ENCODE peak calls at places on chromosomes 7 and 10, in five cellular contexts. D, K, B, P and J are unnamed samples.
A peak's percentile ranks its signal among the peaks of the same experiment; 100 is the strongest.

GRCh38 chr10:89392974-89393373 is 551 bp downstream of the IFIT1 start:
- DNase-seq in K (no peak), B (no peak), P (peak; percentile 28), D (no peak), J (no peak)

GRCh38 chr10:131874991-131875451 is 25.8 kb upstream of the PPP2R2D start:
- DNase-seq in D (peak; percentile 25), B (peak; percentile 74), P (peak; percentile 72), K (peak; percentile 48), J (peak; percentile 88)

GRCh38 chr7:134565643-134566136 is 16.8 kb downstream of the AKR1B15 start:
- DNase-seq in K (no peak), D (no peak), P (no peak), B (peak; percentile 27), J (no peak)

GRCh38 chr7:119842786-119843185 is 430.2 kb upstream of the KCND2 start:
- DNase-seq in D (no peak), P (no peak), B (no peak), K (no peak), J (no peak)

GRCh38 chr10:24463683-24464426 is 254.9 kb downstream of the KIAA1217 start:
- DNase-seq in P (peak; percentile 48), K (no peak), B (peak; percentile 47), D (no peak), J (no peak)

GRCh38 chr7:133310232-133310852 is 57.5 kb downstream of the EXOC4 start:
- DNase-seq in P (no peak), D (no peak), K (no peak), B (no peak), J (no peak)

GRCh38 chr10:43200538-43201390 is 62.5 kb downstream of the CSGALNACT2 start:
- DNase-seq in D (no peak), B (no peak), P (no peak), K (no peak), J (peak; percentile 25)

GRCh38 chr10:28254290-28254985 is 48.4 kb downstream of the MPP7 start:
- DNase-seq in P (no peak), B (peak; percentile 24), K (peak; percentile 75), D (no peak), J (no peak)

GRCh38 chr7:46494026-46494425 is 573.0 kb upstream of the IGFBP3 start:
- DNase-seq in D (no peak), P (no peak), K (no peak), B (no peak), J (no peak)

GRCh38 chr7:107125475-107125874 is 43.3 kb upstream of the HBP1 start:
- DNase-seq in K (no peak), P (no peak), D (no peak), B (no peak), J (no peak)

GRCh38 chr7:78712111-78712510 is 741.4 kb downstream of the MAGI2 start:
- DNase-seq in B (no peak), K (no peak), D (no peak), P (no peak), J (no peak)

GRCh38 chr7:113796557-113796956 is 122.3 kb downstream of the PPP1R3A start:
- DNase-seq in D (no peak), K (no peak), B (no peak), P (no peak), J (no peak)

GRCh38 chr7:42214063-42214679 is 22.8 kb downstream of the GLI3 start:
- DNase-seq in P (no peak), B (no peak), D (no peak), K (no peak), J (no peak)

GRCh38 chr7:132377043-132377442 is 199.2 kb downstream of the PLXNA4 start:
- DNase-seq in P (no peak), B (no peak), K (no peak), D (no peak), J (no peak)

GRCh38 chr10:1663226-1663625 is 74.1 kb downstream of the ADARB2 start:
- DNase-seq in B (no peak), D (no peak), P (no peak), K (no peak), J (no peak)

GRCh38 chr10:44689368-44689767 is 221.8 kb upstream of the TMEM72 start:
- DNase-seq in K (no peak), P (no peak), B (no peak), D (no peak), J (no peak)

GRCh38 chr7:141562543-141562942 is 11.3 kb downstream of the AGK start:
- DNase-seq in D (no peak), P (no peak), B (no peak), K (no peak), J (no peak)

GRCh38 chr10:59675812-59676211 is 33.8 kb downstream of the SLC16A9 start:
- DNase-seq in D (no peak), P (no peak), K (no peak), B (no peak), J (no peak)

GRCh38 chr10:88082391-88082790 is 219.0 kb downstream of the PTEN start:
- DNase-seq in D (no peak), P (no peak), B (no peak), K (no peak), J (no peak)
- H3K4me3 ChIP-seq in D (no peak overlapping the region), P (no peak overlapping the region), B (no peak overlapping the region), K (no peak overlapping the region), J (no peak overlapping the region)

DNA sequence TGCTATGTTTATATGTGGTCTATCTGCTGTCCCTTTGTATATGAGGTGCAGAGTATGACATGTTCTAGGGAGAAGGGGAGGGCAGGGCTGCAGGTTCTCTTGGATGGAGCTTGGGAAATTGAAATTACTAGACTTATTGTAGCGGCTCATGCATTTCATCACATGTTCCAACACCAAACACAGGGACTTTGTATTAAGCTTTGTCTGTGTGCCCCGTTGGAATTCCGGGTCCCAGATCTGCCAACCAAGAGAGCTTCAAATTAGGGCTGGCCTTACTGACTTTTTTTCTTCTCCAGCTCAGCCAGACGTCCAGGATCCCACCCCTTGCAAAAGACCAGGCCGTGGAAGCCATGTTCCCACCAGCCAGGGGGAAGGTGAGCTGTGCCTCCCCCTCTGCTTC is 3.4 kb downstream of the ZNF789 start:
- DNase-seq in D (no peak), K (no peak), P (no peak), B (no peak), J (no peak)
- TF ChIP-seq CTCF in D (no peak), K (no peak), P (no peak), B (no peak), J (no peak)

DNA sequence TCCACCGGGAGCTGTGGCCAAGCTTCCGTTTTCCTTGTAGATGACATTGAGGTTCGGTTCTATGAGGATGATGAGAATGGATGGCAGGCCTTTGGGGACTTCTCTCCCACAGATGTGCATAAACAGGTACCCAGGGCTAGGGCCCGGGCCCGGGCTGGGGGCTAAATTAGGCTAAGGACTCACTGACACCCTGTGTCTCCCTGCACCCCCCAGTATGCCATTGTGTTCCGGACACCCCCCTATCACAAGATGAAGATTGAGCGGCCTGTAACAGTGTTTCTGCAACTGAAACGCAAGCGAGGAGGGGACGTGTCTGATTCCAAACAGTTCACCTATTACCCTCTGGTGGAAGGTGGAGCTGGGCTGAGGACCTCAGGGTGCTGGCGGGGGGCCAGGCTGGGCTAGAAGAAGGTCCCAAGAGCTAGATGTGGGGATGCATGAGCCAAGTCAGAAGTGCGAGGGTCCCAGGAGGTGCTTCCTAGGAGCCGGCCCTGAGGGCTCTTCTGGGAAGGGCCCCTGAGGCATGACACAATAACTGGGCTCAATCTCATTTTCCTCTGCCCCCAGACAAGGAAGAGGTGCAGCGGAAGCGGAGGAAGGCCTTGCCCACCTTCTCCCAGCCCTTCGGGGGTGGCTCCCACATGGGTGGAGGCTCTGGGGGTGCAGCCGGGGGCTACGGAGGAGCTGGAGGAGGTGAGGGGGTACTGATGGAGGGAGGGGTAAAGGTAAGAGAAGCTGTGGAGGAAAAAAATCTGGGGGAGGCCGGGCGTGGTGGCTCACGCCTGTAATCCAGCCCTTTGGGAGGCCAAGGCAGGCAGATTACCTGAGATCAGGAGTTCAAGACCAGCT is 2.9 kb downstream of the NFKB2 start:
- DNase-seq in K (no peak), D (no peak), P (no peak), B (no peak), J (no peak)
- H3K27ac ChIP-seq in K (peak overlapping the region; percentile 52), D (peak overlapping the region; percentile 86), P (peak overlapping the region; percentile 97), B (peak overlapping the region; percentile 86), J (peak overlapping the region; percentile 92)

DNA sequence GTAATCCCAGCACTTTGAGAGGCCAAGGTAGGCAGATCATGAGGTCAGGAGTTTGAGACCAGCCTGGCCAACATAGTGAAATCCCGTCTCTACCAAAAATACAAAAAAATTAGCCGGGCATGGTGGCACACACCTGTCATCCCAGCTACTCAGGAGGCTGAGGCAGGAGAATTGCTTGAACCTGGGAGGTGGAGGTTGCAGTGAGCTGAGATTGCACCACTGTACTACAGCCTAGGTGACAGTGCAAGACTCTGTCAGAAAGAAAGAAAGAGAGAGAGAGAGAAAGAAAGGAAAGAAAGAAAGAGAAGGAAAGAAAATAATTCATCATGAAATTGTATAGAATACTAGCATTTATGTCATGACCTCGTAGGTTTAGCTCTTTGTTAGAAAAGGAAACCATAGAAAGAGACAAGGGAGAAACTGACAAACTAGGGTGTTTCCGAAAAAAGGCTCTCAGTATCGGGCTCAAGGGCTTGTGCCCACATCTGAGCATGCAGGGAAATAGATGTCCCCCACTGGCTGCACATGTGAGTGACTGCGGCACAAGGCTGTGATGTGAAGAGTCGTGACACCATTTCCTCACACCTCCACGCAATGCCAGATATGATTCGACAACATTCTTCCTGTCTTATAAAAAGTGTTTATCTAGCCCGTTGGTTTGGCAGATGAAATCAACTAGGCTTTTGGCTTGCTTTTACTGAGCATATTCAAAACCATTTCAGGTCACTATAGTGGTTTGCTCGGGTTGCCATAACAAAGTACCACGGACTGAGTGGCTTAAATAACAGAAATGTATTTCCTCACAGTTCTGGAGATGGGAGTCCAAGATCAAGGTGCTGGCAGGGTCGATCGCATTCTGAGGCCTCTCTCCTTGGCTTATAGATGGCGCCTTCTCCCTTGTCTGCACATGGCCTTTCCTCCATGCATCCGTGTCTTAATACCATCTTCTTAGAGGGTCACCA is 2.0 kb downstream of the SRGN start:
- DNase-seq in K (no peak), D (no peak), P (peak; percentile 61), B (no peak), J (no peak)
- H3K4me3 ChIP-seq in K (no peak overlapping the region), D (no peak overlapping the region), P (peak overlapping the region; percentile 52), B (peak overlapping the region; percentile 64), J (peak overlapping the region; percentile 33)

DNA sequence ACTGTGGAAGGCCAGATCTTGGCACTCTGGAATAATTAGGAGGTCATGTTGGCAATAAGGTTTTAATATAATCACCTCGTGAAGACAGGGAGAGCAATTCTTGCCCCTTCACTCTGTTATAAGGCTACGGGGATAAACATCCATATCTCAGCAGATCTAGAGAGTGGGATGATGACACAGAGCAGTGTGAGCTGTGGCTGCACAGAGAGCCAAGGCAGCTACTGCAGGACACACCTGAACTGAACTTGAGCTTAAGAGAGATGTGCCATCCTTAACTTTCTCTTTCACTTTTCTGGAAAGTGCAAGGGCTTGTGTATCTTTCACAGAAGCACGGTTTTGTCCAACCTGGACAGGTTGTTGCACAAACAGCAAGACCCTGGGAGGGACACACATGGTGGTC is 174.7 kb downstream of the GATA3 start:
- DNase-seq in D (no peak), B (no peak), P (no peak), K (no peak), J (no peak)
- TF ChIP-seq CTCF in D (no peak), B (no peak), P (no peak), K (no peak), J (no peak)